ENCODE peak calls at places on chromosome 11, in six cellular contexts. H is CD4-positive, alpha-beta T cell; B is cardiac fibroblast; J is hepatocyte; P is HS-5; R is EL. E is an unnamed sample.

GRCh38 chr11:111334495-111335123 is 36.3 kb downstream of the POU2AF3 start:
- DNase-seq in H (no peak), B (no peak), J (peak), P (no peak), R (no peak), E (peak)

GRCh38 chr11:117064275-117064674 is 34.0 kb downstream of the SIK3 start:
- DNase-seq in H (no peak), B (peak), J (no peak), P (peak), R (peak), E (no peak)

GRCh38 chr11:27910186-27910941 is 197.6 kb downstream of the KIF18A start:
- DNase-seq in H (no peak), B (no peak), J (no peak), P (no peak), R (peak), E (peak)

GRCh38 chr11:114075891-114076441 is 16.5 kb downstream of the ZBTB16 start:
- DNase-seq in H (peak), B (peak), J (peak), P (no peak), R (peak), E (peak)

GRCh38 chr11:17578958-17579357 is 31.9 kb downstream of the OTOG start:
- DNase-seq in H (no peak), B (no peak), J (no peak), P (no peak), R (no peak), E (peak)

GRCh38 chr11:130381317-130381716 is 47.1 kb downstream of the ADAMTS8 start:
- DNase-seq in H (no peak), B (peak), J (no peak), P (no peak), R (no peak), E (peak)

GRCh38 chr11:23021287-23021863 is 161.1 kb upstream of the CCDC179 start:
- DNase-seq in H (no peak), B (peak), J (peak), P (peak), R (peak), E (peak)

GRCh38 chr11:102267602-102268001 is 49.7 kb upstream of the BIRC3 start:
- DNase-seq in H (no peak), B (no peak), J (peak), P (peak), R (peak), E (no peak)

GRCh38 chr11:12704049-12704448 is 29.8 kb downstream of the TEAD1 start:
- DNase-seq in H (no peak), B (peak), J (no peak), P (no peak), R (peak), E (peak)

GRCh38 chr11:113806403-113806802 is 26.8 kb downstream of the CLDN25 start:
- DNase-seq in H (no peak), B (peak), J (peak), P (no peak), R (peak), E (peak)

GRCh38 chr11:111999111-111999510 is 26.1 kb upstream of the DLAT start:
- DNase-seq in H (no peak), B (no peak), J (no peak), P (no peak), R (no peak), E (no peak)

GRCh38 chr11:44351898-44352498 is 42.1 kb upstream of the ALX4 start:
- DNase-seq in H (no peak), B (peak), J (no peak), P (no peak), R (no peak), E (no peak)

GRCh38 chr11:69051381-69052342 is 2.9 kb downstream of the TPCN2 start:
- DNase-seq in H (no peak), B (no peak), J (no peak), P (no peak), R (no peak), E (no peak)

GRCh38 chr11:19121646-19122045 is 4.7 kb downstream of the ZDHHC13 start:
- DNase-seq in H (no peak), B (no peak), J (no peak), P (no peak), R (peak), E (no peak)

GRCh38 chr11:103624708-103625623 is 411.5 kb upstream of the DDI1 start:
- DNase-seq in H (no peak), B (peak), J (no peak), P (peak), R (peak), E (no peak)

GRCh38 chr11:79236541-79236971 is 204.3 kb downstream of the TENM4 start:
- DNase-seq in H (no peak), B (peak), J (no peak), P (no peak), R (peak), E (peak)

GRCh38 chr11:72333657-72334056 is 89.7 kb upstream of the PHOX2A start:
- DNase-seq in H (peak), B (no peak), J (peak), P (no peak), R (no peak), E (peak)

GRCh38 chr11:45922425-45923082 is at the start of gene LARGE2:
- DNase-seq in H (no peak), B (no peak), J (peak), P (no peak), R (no peak), E (peak)

GRCh38 chr11:97739892-97740782 is 1280.6 kb upstream of the CNTN5 start:
- DNase-seq in H (no peak), B (peak), J (no peak), P (no peak), R (no peak), E (no peak)

GRCh38 chr11:124467376-124468061 is 22.0 kb upstream of the OR8B8 start:
- DNase-seq in H (no peak), B (peak), J (no peak), P (no peak), R (no peak), E (no peak)

GRCh38 chr11:119484741-119485605 is 62.0 kb upstream of the THY1 start:
- DNase-seq in H (no peak), B (no peak), J (no peak), P (no peak), R (no peak), E (peak)

GRCh38 chr11:58719406-58720117 is 12.2 kb downstream of the GLYAT start:
- DNase-seq in H (no peak), B (no peak), J (no peak), P (no peak), R (no peak), E (no peak)

GRCh38 chr11:67255864-67256263 is 10.4 kb upstream of the GRK2 start:
- DNase-seq in H (no peak), B (no peak), J (no peak), P (no peak), R (no peak), E (no peak)

GRCh38 chr11:86115542-86116385 is 46.9 kb upstream of the PICALM start:
- DNase-seq in H (no peak), B (no peak), J (no peak), P (no peak), R (peak), E (no peak)

GRCh38 chr11:119592642-119593041 is 136.4 kb downstream of the NECTIN1 start:
- DNase-seq in H (no peak), B (peak), J (no peak), P (no peak), R (no peak), E (no peak)

GRCh38 chr11:88337342-88338222 is at the start of gene CTSC:
- DNase-seq in H (peak), B (peak), J (peak), P (peak), R (peak), E (peak)

GRCh38 chr11:116641561-116642045 is 131.2 kb downstream of the BUD13 start:
- DNase-seq in H (no peak), B (peak), J (peak), P (no peak), R (peak), E (peak)

GRCh38 chr11:83663446-83663845 is 377.3 kb upstream of the CCDC90B start:
- DNase-seq in H (no peak), B (no peak), J (no peak), P (peak), R (no peak), E (no peak)

GRCh38 chr11:93033093-93033492 is 63.6 kb downstream of the MTNR1B start:
- DNase-seq in H (no peak), B (no peak), J (no peak), P (no peak), R (no peak), E (no peak)

E was measured in islet precursor cell.